ENCODE peak calls at places on chromosomes 13 and 19, in four cellular contexts. One of them, this sample, is unnamed.

GRCh38 chr13:24341439-24341838 is 32.1 kb downstream of the C1QTNF9 start:
- DNase-seq in GM12878: no peak
- DNase-seq in A549: no peak
- DNase-seq in K562: no peak
- DNase-seq in this sample: peak; percentile 46

GRCh38 chr19:31408460-31409124 is 59.4 kb upstream of the TSHZ3 start:
- DNase-seq in GM12878: no peak
- DNase-seq in A549: no peak
- DNase-seq in K562: no peak
- DNase-seq in this sample: peak; percentile 87

GRCh38 chr19:11420894-11421606 is 1.9 kb upstream of the RGL3 start:
- DNase-seq in K562: no peak
- DNase-seq in GM12878: no peak
- DNase-seq in A549: no peak
- DNase-seq in this sample: no peak

GRCh38 chr13:78806457-78806856 is 147.5 kb upstream of the OBI1 start:
- DNase-seq in K562: no peak
- DNase-seq in GM12878: no peak
- DNase-seq in A549: peak; percentile 1
- DNase-seq in this sample: no peak

GRCh38 chr19:32631381-32631780 is 43.6 kb downstream of the ANKRD27 start:
- DNase-seq in GM12878: no peak
- DNase-seq in K562: no peak
- DNase-seq in A549: no peak
- DNase-seq in this sample: no peak

GRCh38 chr13:29182216-29182615 is 362.1 kb downstream of the MTUS2 start:
- DNase-seq in A549: no peak
- DNase-seq in K562: no peak
- DNase-seq in GM12878: no peak
- DNase-seq in this sample: no peak

GRCh38 chr13:19181021-19181620 is 503 bp downstream of the TUBA3C start:
- DNase-seq in A549: no peak
- DNase-seq in GM12878: no peak
- DNase-seq in K562: no peak
- DNase-seq in this sample: no peak

GRCh38 chr13:76386316-76386715 is 499.9 kb downstream of the KCTD12 start:
- DNase-seq in K562: no peak
- DNase-seq in GM12878: no peak
- DNase-seq in A549: no peak
- DNase-seq in this sample: no peak

GRCh38 chr13:28385362-28385761 is 109.6 kb downstream of the FLT1 start:
- DNase-seq in A549: no peak
- DNase-seq in K562: no peak
- DNase-seq in GM12878: no peak
- DNase-seq in this sample: no peak

GRCh38 chr13:25752957-25753540 is 298.8 kb downstream of the SHISA2 start:
- DNase-seq in GM12878: no peak
- DNase-seq in A549: no peak
- DNase-seq in K562: no peak
- DNase-seq in this sample: peak; percentile 36

GRCh38 chr19:53982056-53982455 is 9.4 kb upstream of the CACNG6 start:
- DNase-seq in K562: no peak
- DNase-seq in GM12878: no peak
- DNase-seq in A549: no peak
- DNase-seq in this sample: no peak
- H3K4me2 ChIP-seq in K562: no peak overlapping the region
- H3K4me2 ChIP-seq in GM12878: no peak overlapping the region
- H3K4me2 ChIP-seq in A549: peak overlapping the region; percentile 84
- H3K4me2 ChIP-seq in this sample: peak overlapping the region; percentile 55

GRCh38 chr19:10086032-10086903 is at the start of gene SHFL:
- DNase-seq in K562: peak; percentile 93
- DNase-seq in A549: peak; percentile 44
- DNase-seq in GM12878: no peak
- DNase-seq in this sample: peak; percentile 45
- TF ChIP-seq ELK1 in K562: no peak
- TF ChIP-seq ELK1 in A549: no peak
- TF ChIP-seq ELK1 in GM12878: no peak
- TF ChIP-seq ELK1 in this sample: no peak

DNA sequence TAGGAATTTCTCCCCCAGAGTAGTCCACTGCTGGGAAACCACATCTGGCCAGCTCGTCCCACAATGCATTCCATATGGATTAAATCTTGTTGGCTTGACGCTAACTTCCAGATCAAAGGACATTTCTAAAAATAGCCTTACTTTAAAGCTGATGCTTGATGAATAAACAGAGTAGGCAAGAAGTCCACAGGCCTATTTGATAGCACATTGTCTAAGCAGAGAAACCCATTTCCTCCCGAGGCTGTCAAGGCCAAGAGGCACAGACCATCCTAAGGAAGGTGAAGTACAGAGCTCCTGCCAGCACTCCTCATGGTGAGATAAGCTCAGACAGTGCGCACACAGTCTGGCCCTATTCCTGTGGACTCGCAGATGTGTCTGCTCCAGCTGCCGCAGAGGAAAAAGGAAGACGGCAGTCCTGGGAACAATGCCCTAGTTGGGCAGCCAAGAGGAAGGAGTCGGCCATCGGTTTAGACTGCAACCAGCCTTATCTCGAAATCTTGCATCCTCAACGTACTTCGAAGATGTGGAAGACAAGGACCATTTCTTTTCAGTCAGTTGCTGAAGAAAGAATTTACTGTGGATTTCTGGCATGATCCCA is 156.7 kb downstream of the RGCC start:
- DNase-seq in GM12878: no peak
- DNase-seq in A549: no peak
- DNase-seq in K562: no peak
- DNase-seq in this sample: peak; percentile 96
- H3K4me2 ChIP-seq in GM12878: no peak overlapping the region
- H3K4me2 ChIP-seq in A549: no peak overlapping the region
- H3K4me2 ChIP-seq in K562: no peak overlapping the region
- H3K4me2 ChIP-seq in this sample: peak overlapping the region; percentile 20

DNA sequence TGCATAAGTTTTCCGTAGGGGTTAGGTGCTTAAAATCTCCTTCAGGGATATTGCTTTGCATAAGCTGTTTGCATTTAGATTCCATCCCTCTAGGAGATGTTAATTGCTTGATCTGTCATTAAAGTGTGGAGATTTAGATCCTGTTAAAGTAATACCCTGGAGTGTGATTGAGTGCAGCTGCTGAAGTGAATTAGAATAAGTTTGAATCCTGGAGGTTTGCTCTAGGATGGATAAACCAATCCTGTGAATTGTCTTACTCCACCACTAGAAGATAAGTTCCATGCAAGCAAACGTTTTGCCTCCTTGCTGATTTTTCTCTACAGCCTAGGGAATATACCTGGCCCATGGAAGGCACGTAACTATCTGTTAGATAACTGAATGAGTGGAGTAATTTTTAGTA is 1487.2 kb upstream of the PRR20A start:
- DNase-seq in GM12878: no peak
- DNase-seq in K562: no peak
- DNase-seq in A549: no peak
- DNase-seq in this sample: no peak
- TF ChIP-seq ELK1 in GM12878: no peak
- TF ChIP-seq ELK1 in K562: no peak
- TF ChIP-seq ELK1 in A549: no peak
- TF ChIP-seq ELK1 in this sample: no peak

GRCh38 chr13:26983533-26984315 is 187.9 kb downstream of the USP12 start:
- DNase-seq in GM12878: no peak
- DNase-seq in A549: no peak
- DNase-seq in K562: no peak
- DNase-seq in this sample: no peak
- H3K4me2 ChIP-seq in GM12878: no peak overlapping the region
- H3K4me2 ChIP-seq in A549: peak overlapping the region; percentile 74
- H3K4me2 ChIP-seq in K562: peak overlapping the region; percentile 58
- H3K4me2 ChIP-seq in this sample: peak overlapping the region; percentile 49